ENCODE peak calls at places on chromosomes 6 and 20, in five cellular contexts. I is nucleus accumbens; W is psoas muscle; J is myocyte; N is CD8-positive, alpha-beta memory T cell. S is an unnamed sample.

GRCh38 chr20:8547035-8547649 is 415.1 kb downstream of the PLCB1 start:
- DNase-seq in I (no peak), N (no peak), W (no peak), J (no peak), S (no peak)

GRCh38 chr6:157219201-157220200 is 103.8 kb downstream of the TMEM242 start:
- DNase-seq in I (no peak), N (no peak), W (no peak), J (no peak), S (no peak)

GRCh38 chr20:61397790-61398189 is 145.7 kb downstream of the CDH4 start:
- DNase-seq in I (no peak), J (no peak), N (no peak), W (no peak), S (no peak)

GRCh38 chr6:12538881-12539357 is 177.6 kb upstream of the PHACTR1 start:
- DNase-seq in I (no peak), W (no peak), J (peak; percentile 7), N (no peak), S (peak; percentile 2)

GRCh38 chr6:162058281-162058875 is 669.2 kb downstream of the PRKN start:
- DNase-seq in J (peak; percentile 39), I (no peak), N (no peak), W (no peak), S (no peak)

GRCh38 chr6:122818866-122819265 is 29.8 kb downstream of the SMPDL3A start:
- DNase-seq in N (no peak), W (no peak), J (no peak), I (no peak), S (no peak)

GRCh38 chr20:32031007-32031958 is 20.8 kb upstream of the HCK start:
- DNase-seq in N (peak; percentile 38), I (peak; percentile 45), J (peak; percentile 80), W (peak; percentile 87), S (peak; percentile 44)

GRCh38 chr6:104604643-104605042 is 255.1 kb downstream of the HACE1 start:
- DNase-seq in I (no peak), W (no peak), J (no peak), N (no peak), S (no peak)

GRCh38 chr20:10179574-10180298 is 38.9 kb upstream of the SNAP25 start:
- DNase-seq in N (no peak), W (no peak), J (no peak), I (no peak), S (no peak)

GRCh38 chr20:62624719-62625455 is 17.4 kb upstream of the SLCO4A1 start:
- DNase-seq in J (no peak), I (no peak), W (peak; percentile 66), N (no peak), S (no peak)

GRCh38 chr6:31476515-31477139 is 21.3 kb upstream of the MICB start:
- DNase-seq in N (no peak), W (no peak), J (no peak), I (no peak), S (no peak)

GRCh38 chr6:44128020-44128917 is 915 bp downstream of the TMEM63B start:
- DNase-seq in W (peak; percentile 74), N (no peak), J (peak; percentile 36), I (no peak), S (peak; percentile 11)

GRCh38 chr20:62122659-62123449 is 579 bp downstream of the LSM14B start:
- DNase-seq in W (peak; percentile 77), J (peak; percentile 74), N (peak; percentile 40), I (no peak), S (no peak)

GRCh38 chr20:46293084-46293483 is 15.2 kb downstream of the CDH22 start:
- DNase-seq in N (no peak), J (peak; percentile 69), W (no peak), I (no peak), S (no peak)

GRCh38 chr20:5722927-5723326 is 27.3 kb upstream of the SHLD1 start:
- DNase-seq in W (no peak), J (no peak), N (no peak), I (no peak), S (peak; percentile 11)

S was measured in immature natural killer cell.